ENCODE peak calls at places on chromosomes 4 and X, in ten cellular contexts. N, B, E, V, Y, L, G, Z, F and O are unnamed samples.

GRCh38 chr4:95363579-95363965 is 185.2 kb downstream of the UNC5C start:
- DNase-seq in Y (no peak), L (no peak), E (no peak), V (no peak), Z (no peak), B (no peak), N (no peak), G (no peak), F (no peak), O (no peak)

GRCh38 chr4:24519649-24520048 is 64.7 kb downstream of the DHX15 start:
- DNase-seq in B (no peak), Y (peak; percentile 18), V (no peak), E (no peak), Z (no peak), L (no peak), N (no peak), F (no peak), G (no peak), O (no peak)

GRCh38 chr4:37440519-37440900 is 196.0 kb downstream of the NWD2 start:
- DNase-seq in L (no peak), N (no peak), G (no peak), F (no peak), E (no peak), V (no peak), Y (no peak), B (no peak), Z (no peak), O (no peak)

GRCh38 chr4:177175473-177175872 is 134.2 kb upstream of the NEIL3 start:
- DNase-seq in V (no peak), Y (no peak), N (no peak), F (no peak), Z (no peak), B (no peak), L (no peak), E (no peak), G (no peak), O (no peak)

GRCh38 chr4:77126844-77127614 is 30.0 kb upstream of the CCNG2 start:
- DNase-seq in L (no peak), V (no peak), G (no peak), F (no peak), N (no peak), Y (no peak), B (no peak), Z (no peak), E (no peak), O (no peak)

GRCh38 chr4:24211821-24212220 is 322.0 kb upstream of the PPARGC1A start:
- DNase-seq in G (no peak), N (no peak), F (no peak), Y (no peak), V (no peak), Z (no peak), L (no peak), E (no peak), B (no peak), O (no peak)

GRCh38 chr4:168877779-168878491 is 132.1 kb downstream of the CBR4 start:
- DNase-seq in Z (peak; percentile 59), L (no peak), V (no peak), G (no peak), F (peak; percentile 36), N (no peak), E (no peak), B (no peak), Y (no peak), O (peak; percentile 44)

GRCh38 chr4:6332669-6333050 is 63.0 kb downstream of the WFS1 start:
- DNase-seq in E (no peak), Y (no peak), L (no peak), B (no peak), Z (no peak), V (no peak), F (no peak), G (no peak), N (no peak), O (no peak)

GRCh38 chr4:173167793-173168395 is 717 bp upstream of the GALNT7 start:
- DNase-seq in E (no peak), Z (no peak), L (peak; percentile 52), V (no peak), F (peak; percentile 38), G (no peak), B (peak; percentile 16), N (no peak), Y (no peak), O (peak; percentile 81)

GRCh38 chr4:44629280-44629866 is 22.1 kb downstream of the YIPF7 start:
- DNase-seq in Y (peak; percentile 41), B (peak; percentile 9), V (peak; percentile 45), E (no peak), Z (no peak), L (peak; percentile 6), F (peak; percentile 72), G (peak; percentile 9), N (no peak), O (no peak)

GRCh38 chrX:22424919-22425318 is 152.2 kb downstream of the CBLL2 start:
- DNase-seq in Z (no peak), N (no peak), Y (no peak), E (no peak), V (no peak), F (no peak), G (no peak), L (no peak), B (no peak), O (no peak)

GRCh38 chr4:107801766-107802211 is 22.9 kb upstream of the SGMS2 start:
- DNase-seq in Z (no peak), V (no peak), Y (no peak), L (no peak), B (no peak), F (no peak), N (no peak), G (no peak), E (no peak), O (no peak)

GRCh38 chrX:37825225-37825842 is 22.0 kb downstream of the DYNLT3 start:
- DNase-seq in B (peak; percentile 8), V (no peak), N (no peak), E (peak; percentile 29), G (no peak), Z (no peak), Y (peak; percentile 8), L (no peak), F (peak; percentile 10), O (no peak)

GRCh38 chr4:86894465-86894864 is 2.2 kb upstream of the C4orf36 start:
- DNase-seq in Y (no peak), Z (no peak), N (no peak), V (no peak), B (no peak), F (no peak), L (no peak), E (no peak), G (no peak), O (no peak)

GRCh38 chrX:123923211-123923610 is 38.3 kb upstream of the STAG2 start:
- DNase-seq in V (no peak), N (no peak), Y (no peak), E (no peak), L (no peak), F (no peak), B (no peak), G (no peak), Z (no peak), O (no peak)

GRCh38 chr4:172998527-172999469 is 169.8 kb upstream of the GALNT7 start:
- DNase-seq in V (no peak), Y (no peak), Z (no peak), L (no peak), N (no peak), G (no peak), E (no peak), F (no peak), B (no peak), O (peak; percentile 21)

GRCh38 chrX:21509912-21510311 is 135.7 kb downstream of the CNKSR2 start:
- DNase-seq in F (no peak), Z (no peak), V (no peak), B (no peak), L (no peak), Y (no peak), E (no peak), N (no peak), G (no peak), O (no peak)

GRCh38 chrX:110409925-110410324 is 51.3 kb downstream of the RTL9 start:
- DNase-seq in Z (no peak), F (no peak), Y (no peak), E (no peak), N (no peak), G (no peak), B (no peak), L (no peak), V (no peak), O (no peak)

GRCh38 chrX:154096140-154097002 is 1.1 kb downstream of the MECP2 start:
- DNase-seq in N (no peak), Y (peak; percentile 12), F (peak; percentile 40), G (no peak), Z (peak; percentile 19), B (peak; percentile 5), L (no peak), V (no peak), E (no peak), O (peak; percentile 27)

GRCh38 chr4:13322681-13323101 is 161.4 kb downstream of the RAB28 start:
- DNase-seq in E (no peak), L (no peak), Y (no peak), V (no peak), F (no peak), G (no peak), N (peak; percentile 94), Z (no peak), B (no peak), O (no peak)

GRCh38 chr4:176270669-176271068 is 1.6 kb upstream of the ASB5 start:
- DNase-seq in G (peak; percentile 13), L (no peak), V (no peak), Y (peak; percentile 20), E (no peak), B (no peak), N (peak; percentile 99), F (no peak), Z (peak; percentile 68), O (no peak)

GRCh38 chr4:84582988-84583870 is at the start of gene CDS1:
- DNase-seq in B (peak; percentile 31), Y (no peak), E (peak; percentile 5), F (peak; percentile 22), V (no peak), L (peak; percentile 74), N (no peak), G (no peak), Z (peak; percentile 17), O (peak; percentile 87)

GRCh38 chr4:38071801-38072567 is 111.8 kb downstream of the PTTG2 start:
- DNase-seq in N (no peak), Y (peak; percentile 91), Z (no peak), L (no peak), G (no peak), E (no peak), F (no peak), V (no peak), B (no peak), O (no peak)

GRCh38 chrX:107978707-107979307 is 3.4 kb downstream of the TEX13B start:
- DNase-seq in Y (peak; percentile 11), V (no peak), E (no peak), F (no peak), G (no peak), Z (no peak), L (peak; percentile 5), N (no peak), B (no peak), O (no peak)

GRCh38 chr4:184145596-184145995 is 72.1 kb downstream of the ENPP6 start:
- DNase-seq in Z (no peak), V (no peak), N (no peak), L (no peak), G (no peak), Y (no peak), E (no peak), F (no peak), B (no peak), O (no peak)

GRCh38 chr4:134687646-134688628 is 486.3 kb upstream of the PABPC4L start:
- DNase-seq in Z (no peak), E (no peak), L (no peak), Y (no peak), N (no peak), F (no peak), G (no peak), B (no peak), V (no peak), O (no peak)

GRCh38 chrX:2748815-2749188 is 3.0 kb upstream of the XG start:
- DNase-seq in G (no peak), N (no peak), Y (no peak), F (no peak), B (no peak), V (no peak), Z (no peak), E (no peak), L (no peak), O (no peak)

GRCh38 chr4:158630893-158631292 is 40.8 kb downstream of the C4orf46 start:
- DNase-seq in L (no peak), F (no peak), E (no peak), N (no peak), B (no peak), Z (no peak), G (no peak), Y (no peak), V (no peak), O (no peak)